ENCODE peak calls at places on chromosomes 7 and 10, in six cellular contexts. D is CD4-positive, CD25-positive, alpha-beta regulatory T cell; M is Kasumi-1; U is HFF-Myc; I is cardiac septum; C is stimulated activated CD4-positive, alpha-beta T cell treated with anti-CD3 and anti-CD28 coated beads, TNF-alpha, amount 100 ng/mL, for 4 hours. T is an unnamed sample.

GRCh38 chr10:69141304-69141703 is 17.3 kb downstream of the VPS26A start:
- DNase-seq in D (no peak), U (no peak), I (no peak), C (no peak), M (peak), T (no peak)

GRCh38 chr10:23824822-23825221 is 384.1 kb upstream of the KIAA1217 start:
- DNase-seq in U (no peak), I (no peak), D (no peak), M (no peak), C (no peak), T (no peak)

GRCh38 chr7:88269606-88270005 is 37.1 kb downstream of the STEAP4 start:
- DNase-seq in I (no peak), D (no peak), C (no peak), M (no peak), U (no peak), T (no peak)

GRCh38 chr7:130896051-130896881 is 162.3 kb upstream of the KLF14 start:
- DNase-seq in M (peak), C (no peak), I (no peak), U (no peak), D (no peak), T (no peak)

GRCh38 chr7:95473276-95473985 is 12.3 kb upstream of the ASB4 start:
- DNase-seq in U (no peak), C (no peak), M (no peak), D (no peak), I (no peak), T (no peak)

GRCh38 chr10:6313107-6313895 is 110.6 kb downstream of the PFKFB3 start:
- DNase-seq in I (no peak), M (no peak), U (no peak), D (no peak), C (no peak), T (no peak)

GRCh38 chr10:68668231-68668630 is 52.8 kb upstream of the CCAR1 start:
- DNase-seq in I (no peak), U (no peak), C (no peak), D (peak), M (no peak), T (no peak)

GRCh38 chr7:52009195-52009594 is 692.6 kb upstream of the COBL start:
- DNase-seq in I (no peak), D (no peak), M (no peak), U (no peak), C (no peak), T (no peak)

GRCh38 chr10:69453759-69454158 is 2.5 kb downstream of the TSPAN15 start:
- DNase-seq in D (no peak), I (no peak), C (no peak), U (no peak), M (no peak), T (peak)

GRCh38 chr10:73169320-73169719 is 1.4 kb downstream of the FAM149B1 start:
- DNase-seq in D (no peak), C (no peak), I (no peak), U (no peak), M (no peak), T (no peak)

GRCh38 chr7:137871173-137871915 is 24.6 kb upstream of the DGKI start:
- DNase-seq in I (no peak), D (no peak), U (no peak), C (no peak), M (no peak), T (no peak)

GRCh38 chr10:110556993-110557601 is 10.4 kb upstream of the SMC3 start:
- DNase-seq in I (no peak), D (peak), M (peak), U (no peak), C (peak), T (no peak)

GRCh38 chr7:30984359-30985107 is 20.8 kb downstream of the GHRHR start:
- DNase-seq in I (peak), M (no peak), C (no peak), U (no peak), D (no peak), T (no peak)

GRCh38 chr7:112211348-112211907 is 4.9 kb downstream of the ZNF277 start:
- DNase-seq in U (no peak), M (no peak), C (no peak), I (no peak), D (no peak), T (no peak)

GRCh38 chr7:128839751-128840177 is 9.6 kb downstream of the FLNC start:
- DNase-seq in M (no peak), D (no peak), C (no peak), U (no peak), I (no peak), T (peak)

GRCh38 chr7:83415840-83416239 is 233.1 kb downstream of the SEMA3E start:
- DNase-seq in D (no peak), I (no peak), C (no peak), U (no peak), M (no peak), T (no peak)

GRCh38 chr7:101814996-101815825 is 2.2 kb upstream of the CUX1 start:
- DNase-seq in C (peak), I (peak), M (peak), D (no peak), U (no peak), T (peak)